ENCODE peak calls at places on chromosome 12, in four cellular contexts. X, M, Z and L are unnamed samples.

GRCh38 chr12:62817556-62818271 is 117.2 kb downstream of the PPM1H start:
- DNase-seq in X (peak), M (peak), Z (no peak), L (peak)

GRCh38 chr12:65313704-65314317 is 35.3 kb downstream of the MSRB3 start:
- DNase-seq in X (no peak), M (no peak), Z (no peak), L (no peak)

GRCh38 chr12:57477710-57478681 is 1.7 kb downstream of the ARHGAP9 start:
- DNase-seq in X (peak), M (no peak), Z (no peak), L (no peak)

GRCh38 chr12:15863258-15863835 is 18.8 kb upstream of the STRAP start:
- DNase-seq in X (no peak), M (no peak), Z (no peak), L (no peak)

GRCh38 chr12:39386335-39386734 is 56.6 kb downstream of the KIF21A start:
- DNase-seq in X (no peak), M (no peak), Z (no peak), L (no peak)

GRCh38 chr12:92596388-92596787 is 106.4 kb upstream of the PLEKHG7 start:
- DNase-seq in X (no peak), M (peak), Z (no peak), L (no peak)

GRCh38 chr12:57128519-57129247 is 400 bp downstream of the LRP1 start:
- DNase-seq in X (no peak), M (no peak), Z (no peak), L (no peak)

GRCh38 chr12:38427442-38427841 is 110.9 kb downstream of the ALG10B start:
- DNase-seq in X (no peak), M (no peak), Z (no peak), L (no peak)

GRCh38 chr12:55938826-55939501 is 8.0 kb downstream of the DGKA start:
- DNase-seq in X (no peak), M (no peak), Z (no peak), L (no peak)

GRCh38 chr12:52390739-52391617 is 5.5 kb upstream of the KRT84 start:
- DNase-seq in X (no peak), M (no peak), Z (no peak), L (no peak)

GRCh38 chr12:77615331-77615730 is 215.4 kb upstream of the NAV3 start:
- DNase-seq in X (no peak), M (no peak), Z (no peak), L (no peak)

GRCh38 chr12:32895688-32896437 is 714 bp downstream of the PKP2 start:
- DNase-seq in X (peak), M (no peak), Z (peak), L (no peak)

GRCh38 chr12:120221576-120221900 is 20.6 kb upstream of the RPLP0 start:
- DNase-seq in X (no peak), M (no peak), Z (no peak), L (no peak)

GRCh38 chr12:54258286-54258685 is 21.6 kb downstream of the CBX5 start:
- DNase-seq in X (no peak), M (no peak), Z (no peak), L (peak)

GRCh38 chr12:113049976-113050742 is 6.4 kb upstream of the DTX1 start:
- DNase-seq in X (no peak), M (no peak), Z (peak), L (no peak)

GRCh38 chr12:27185234-27186045 is 58.6 kb upstream of the STK38L start:
- DNase-seq in X (no peak), M (no peak), Z (no peak), L (peak)

GRCh38 chr12:30719060-30719459 is 23.4 kb upstream of the IPO8 start:
- DNase-seq in X (no peak), M (no peak), Z (no peak), L (peak)

GRCh38 chr12:51980051-51980808 is 26.5 kb upstream of the TAMALIN start:
- DNase-seq in X (peak), M (no peak), Z (peak), L (peak)

GRCh38 chr12:67919406-67919805 is 69.8 kb upstream of the IFNG-AS1 start:
- DNase-seq in X (no peak), M (no peak), Z (no peak), L (no peak)

GRCh38 chr12:131643581-131644452 is 67.1 kb upstream of the SFSWAP start:
- DNase-seq in X (no peak), M (no peak), Z (no peak), L (no peak)

GRCh38 chr12:22042981-22043669 is 2.9 kb upstream of the CMAS start:
- DNase-seq in X (no peak), M (peak), Z (no peak), L (no peak)

GRCh38 chr12:104456417-104456949 is at the start of gene CHST11:
- DNase-seq in X (peak), M (peak), Z (peak), L (peak)

GRCh38 chr12:46430340-46430948 is 57.9 kb upstream of the SLC38A2 start:
- DNase-seq in X (no peak), M (peak), Z (peak), L (peak)

GRCh38 chr12:46265734-46266133 is 3.1 kb downstream of the SLC38A1 start:
- DNase-seq in X (no peak), M (no peak), Z (no peak), L (no peak)

GRCh38 chr12:56836317-56836716 is 73.2 kb downstream of the HSD17B6 start:
- DNase-seq in X (peak), M (peak), Z (no peak), L (no peak)

GRCh38 chr12:6891637-6892036 is 13.0 kb upstream of the LRRC23 start:
- DNase-seq in X (no peak), M (no peak), Z (no peak), L (no peak)

GRCh38 chr12:104975621-104976343 is 10.3 kb upstream of the NOPCHAP1 start:
- DNase-seq in X (no peak), M (no peak), Z (no peak), L (no peak)

GRCh38 chr12:70660620-70661219 is 23.5 kb upstream of the PTPRB start:
- DNase-seq in X (peak), M (no peak), Z (no peak), L (no peak)

GRCh38 chr12:26195641-26196423 is 459 bp downstream of the SSPN start:
- DNase-seq in X (peak), M (no peak), Z (peak), L (no peak)

GRCh38 chr12:76303365-76303764 is 44.9 kb downstream of the BBS10 start:
- DNase-seq in X (no peak), M (no peak), Z (no peak), L (no peak)

GRCh38 chr12:87274594-87275245 is 754.5 kb downstream of the C12orf50 start:
- DNase-seq in X (no peak), M (no peak), Z (no peak), L (no peak)

GRCh38 chr12:43208627-43209026 is 343.4 kb downstream of the ADAMTS20 start:
- DNase-seq in X (no peak), M (peak), Z (no peak), L (peak)

GRCh38 chr12:1812650-1813302 is 7.6 kb upstream of the LRTM2 start:
- DNase-seq in X (peak), M (no peak), Z (peak), L (no peak)

GRCh38 chr12:1629338-1630080 is 478 bp downstream of the WNT5B start:
- DNase-seq in X (no peak), M (no peak), Z (no peak), L (no peak)

GRCh38 chr12:62214847-62215246 is 45.4 kb upstream of the USP15 start:
- DNase-seq in X (no peak), M (no peak), Z (no peak), L (no peak)

GRCh38 chr12:68675098-68675842 is 11.5 kb upstream of the NUP107 start:
- DNase-seq in X (no peak), M (no peak), Z (peak), L (no peak)

GRCh38 chr12:92028039-92028709 is 117.5 kb downstream of the BTG1 start:
- DNase-seq in X (no peak), M (peak), Z (no peak), L (no peak)